ENCODE peak calls at places on chromosomes 13 and 19, in nine cellular contexts. J is uterus, N is T-helper 2 cell, O is nucleus accumbens, L is nephron progenitor cell, K is putamen, Y is iPS-NIHi11, Q is anterior cingulate cortex, E is choroid plexus epithelial cell. T is an unnamed sample.

GRCh38 chr13:51229731-51230130 is 7.5 kb downstream of the FAM124A start:
- DNase-seq in E (no peak), L (no peak), N (no peak), J (no peak), O (no peak), K (no peak), Y (no peak), Q (no peak), T (no peak)

GRCh38 chr19:35261356-35262100 is 7.2 kb upstream of the USF2 start:
- DNase-seq in O (no peak), N (no peak), Q (no peak), E (no peak), Y (no peak), K (no peak), J (no peak), L (no peak), T (no peak)

GRCh38 chr13:77779461-77780272 is 82.2 kb downstream of the SLAIN1 start:
- DNase-seq in J (peak; percentile 35), K (peak; percentile 42), N (peak; percentile 63), O (no peak), Y (peak; percentile 26), Q (no peak), E (peak; percentile 88), L (peak; percentile 10), T (peak; percentile 92)

GRCh38 chr13:20303636-20304035 is 71.5 kb upstream of the GJB6 start:
- DNase-seq in L (no peak), J (no peak), Y (no peak), N (no peak), O (no peak), Q (no peak), E (peak; percentile 62), K (no peak), T (no peak)

GRCh38 chr13:37492741-37493514 is 105.6 kb downstream of the POSTN start:
- DNase-seq in N (no peak), K (no peak), E (peak; percentile 96), L (no peak), Y (peak; percentile 14), J (no peak), O (no peak), Q (no peak), T (peak; percentile 72)

GRCh38 chr19:43532571-43532961 is 422 bp upstream of the ZNF575 start:
- DNase-seq in Q (peak; percentile 70), K (no peak), L (no peak), Y (no peak), J (no peak), N (peak; percentile 89), E (no peak), O (no peak), T (peak; percentile 31)

GRCh38 chr19:970695-971094 is 13.4 kb upstream of the WDR18 start:
- DNase-seq in K (no peak), Y (no peak), Q (no peak), O (no peak), L (no peak), E (peak; percentile 40), J (no peak), N (no peak), T (no peak)

GRCh38 chr19:2035590-2035991 is 15.5 kb downstream of the MKNK2 start:
- DNase-seq in J (no peak), L (no peak), Q (no peak), K (no peak), N (no peak), O (no peak), E (no peak), Y (no peak), T (no peak)

GRCh38 chr13:50598338-50598737 is 245.2 kb downstream of the DLEU7 start:
- DNase-seq in L (no peak), O (no peak), N (no peak), E (no peak), K (no peak), J (no peak), Q (no peak), Y (no peak), T (no peak)

GRCh38 chr13:48749144-48749543 is 95.4 kb downstream of the CYSLTR2 start:
- DNase-seq in J (peak; percentile 25), N (peak; percentile 46), E (peak; percentile 91), Q (no peak), L (no peak), O (no peak), Y (no peak), K (no peak), T (peak; percentile 34)

GRCh38 chr19:5547881-5548280 is 19.9 kb downstream of the TINCR start:
- DNase-seq in Y (peak; percentile 70), K (no peak), J (no peak), O (no peak), L (no peak), E (peak; percentile 61), Q (no peak), N (peak; percentile 39), T (peak; percentile 52)

GRCh38 chr19:44684892-44685847 is 13.8 kb upstream of the CEACAM16 start:
- DNase-seq in Q (no peak), K (no peak), N (no peak), O (no peak), Y (no peak), L (no peak), E (peak; percentile 68), J (peak; percentile 62), T (peak; percentile 94)

GRCh38 chr13:107867701-107868661 is 347.4 kb downstream of the LIG4 start:
- DNase-seq in E (peak; percentile 71), Y (peak; percentile 61), L (peak; percentile 70), J (no peak), O (peak; percentile 1), N (no peak), K (peak; percentile 36), Q (peak; percentile 68), T (peak; percentile 17)

GRCh38 chr19:34269968-34270621 is 15.7 kb downstream of the GARRE1 start:
- DNase-seq in J (peak; percentile 65), E (peak; percentile 70), Q (peak; percentile 23), L (peak; percentile 5), K (peak; percentile 52), Y (peak; percentile 31), O (no peak), N (peak; percentile 96), T (peak; percentile 71)

GRCh38 chr19:12784394-12784870 is 6.9 kb upstream of the JUNB start:
- DNase-seq in K (no peak), N (peak; percentile 86), J (no peak), E (no peak), Y (no peak), L (no peak), Q (no peak), O (no peak), T (no peak)

GRCh38 chr19:7216373-7216902 is 77.8 kb downstream of the INSR start:
- DNase-seq in O (no peak), K (no peak), Y (no peak), E (no peak), J (no peak), Q (no peak), N (no peak), L (no peak), T (no peak)

GRCh38 chr19:12804051-12804450 is 2.2 kb downstream of the THSD8 start:
- DNase-seq in N (no peak), L (no peak), J (no peak), Y (no peak), Q (no peak), O (no peak), E (no peak), K (no peak), T (no peak)

GRCh38 chr13:91185294-91185863 is 162.1 kb upstream of the MIR17HG start:
- DNase-seq in J (no peak), Q (no peak), K (peak; percentile 5), E (peak; percentile 53), O (no peak), N (no peak), Y (no peak), L (no peak), T (peak; percentile 1)

GRCh38 chr19:39160889-39161672 is 35.5 kb downstream of the PAK4 start:
- DNase-seq in Q (no peak), E (no peak), L (no peak), Y (no peak), N (no peak), J (no peak), O (no peak), K (no peak), T (peak; percentile 41)

GRCh38 chr13:20264271-20265018 is 32.3 kb upstream of the GJB6 start:
- DNase-seq in L (no peak), K (no peak), J (no peak), O (no peak), E (no peak), Q (no peak), N (peak; percentile 78), Y (no peak), T (no peak)

GRCh38 chr19:22144394-22144793 is 52.4 kb downstream of the ZNF676 start:
- DNase-seq in Y (peak; percentile 5), N (peak; percentile 18), K (no peak), Q (no peak), J (no peak), L (peak; percentile 1), E (peak; percentile 48), O (no peak), T (peak; percentile 11)

GRCh38 chr19:45598267-45599011 is 3.6 kb downstream of the GPR4 start:
- DNase-seq in E (peak; percentile 6), Y (no peak), K (no peak), O (no peak), J (peak; percentile 30), N (no peak), L (no peak), Q (no peak), T (peak; percentile 48)

GRCh38 chr13:40064723-40065122 is 409.3 kb downstream of the COG6 start:
- DNase-seq in L (no peak), Y (no peak), J (peak; percentile 82), Q (no peak), E (peak; percentile 78), K (no peak), N (no peak), O (no peak), T (peak; percentile 96)

GRCh38 chr19:47377208-47377701 is 28.1 kb downstream of the DHX34 start:
- DNase-seq in L (no peak), Q (peak; percentile 30), J (no peak), O (no peak), N (no peak), K (no peak), Y (peak; percentile 53), E (no peak), T (no peak)

GRCh38 chr19:52142001-52142595 is 2.4 kb upstream of the ZNF616 start:
- DNase-seq in Y (no peak), O (no peak), L (no peak), Q (no peak), N (no peak), K (no peak), E (no peak), J (no peak), T (no peak)

GRCh38 chr13:114002009-114002544 is 28.2 kb upstream of the C13orf46 start:
- DNase-seq in Y (no peak), N (no peak), Q (no peak), E (no peak), L (no peak), O (no peak), K (no peak), J (no peak), T (no peak)

GRCh38 chr13:64075543-64076271 is 2660.1 kb upstream of the PCDH20 start:
- DNase-seq in O (no peak), Q (no peak), E (no peak), N (no peak), L (no peak), J (no peak), K (no peak), Y (no peak), T (no peak)

GRCh38 chr13:49627831-49628652 is at the start of gene ARL11:
- DNase-seq in E (no peak), N (peak; percentile 70), O (no peak), J (no peak), Q (peak; percentile 20), Y (peak; percentile 82), K (peak; percentile 16), L (peak; percentile 45), T (no peak)

GRCh38 chr13:27770809-27771208 is 21.5 kb upstream of the GSX1 start:
- DNase-seq in K (no peak), E (peak; percentile 44), J (no peak), Y (peak; percentile 53), Q (no peak), L (no peak), O (no peak), N (peak; percentile 30), T (peak; percentile 19)

GRCh38 chr19:48578891-48579290 is 26.9 kb downstream of the SULT2B1 start:
- DNase-seq in Q (no peak), O (no peak), E (peak; percentile 41), Y (no peak), K (no peak), L (no peak), J (no peak), N (no peak), T (peak; percentile 6)

GRCh38 chr13:110625771-110626321 is 10.5 kb downstream of the NAXD start:
- DNase-seq in E (no peak), O (no peak), N (no peak), Q (no peak), L (no peak), K (no peak), J (no peak), Y (no peak), T (no peak)

T was measured in fibroblast of the aortic adventitia.